ENCODE peak calls at places on chromosomes 12 and 14, in four cellular contexts. W is GM03348; A is stimulated activated CD8-positive, alpha-beta memory T cell treated with anti-CD3 and anti-CD28 coated beads, Interleukin-2, amount 100 ng/mL, for 48 hours; I is astrocyte. R is an unnamed sample.
A peak's percentile ranks its signal among the peaks of the same experiment; 100 is the strongest.

GRCh38 chr12:123119808-123120207 is 31.1 kb downstream of the PITPNM2 start:
- DNase-seq in I (no peak), W (no peak), A (peak; percentile 33), R (no peak)

GRCh38 chr14:74962493-74962892 is 7.1 kb upstream of the PGF start:
- DNase-seq in I (no peak), W (no peak), A (no peak), R (no peak)

GRCh38 chr12:86647800-86648199 is 391.6 kb upstream of the MGAT4C start:
- DNase-seq in I (no peak), W (no peak), A (no peak), R (no peak)

GRCh38 chr14:100083706-100084105 is 18.5 kb downstream of the EVL start:
- DNase-seq in I (no peak), W (no peak), A (no peak), R (no peak)

GRCh38 chr12:25894759-25895158 is 63.7 kb upstream of the RASSF8 start:
- DNase-seq in W (no peak), A (no peak), I (no peak), R (no peak)

GRCh38 chr12:26555139-26555538 is 277.9 kb downstream of the ITPR2 start:
- DNase-seq in A (no peak), W (peak; percentile 10), I (peak; percentile 55), R (peak; percentile 5)

GRCh38 chr12:110933326-110933974 is 13.1 kb upstream of the MYL2 start:
- DNase-seq in W (no peak), A (no peak), I (no peak), R (no peak)

GRCh38 chr12:85955127-85955526 is 81.0 kb downstream of the NTS start:
- DNase-seq in W (peak; percentile 8), I (no peak), A (no peak), R (no peak)

GRCh38 chr12:124599074-124599999 is 31.9 kb upstream of the NCOR2 start:
- DNase-seq in I (peak; percentile 79), A (peak; percentile 19), W (peak; percentile 66), R (peak; percentile 56)

R was measured in AG08395.